ENCODE peak calls at places on chromosomes 11 and 22, in eight cellular contexts. Y is RWPE2; U is heart right ventricle; T is left lung; K is body of pancreas; A is gastroesophageal sphincter; R is activated naive CD8-positive, alpha-beta T cell treated with anti-CD3 and anti-CD28 coated beads, Interleukin-2, amount 10 ng/mL, durations not matched to agents 7 days and 5 days; D is SK-N-SH treated with all-trans-retinoic acid at 6 μM for 48 hours. Q is an unnamed sample.

GRCh38 chr11:110329441-110329840 is 33.0 kb upstream of the RDX start:
- ATAC-seq in Y (no peak), U (no peak), T (no peak), K (no peak), A (no peak), R (no peak), D (no peak), Q (no peak)

GRCh38 chr11:117073539-117073938 is 24.7 kb downstream of the SIK3 start:
- ATAC-seq in Y (no peak), U (no peak), T (no peak), K (no peak), A (no peak), R (no peak), D (no peak), Q (peak; percentile 56)

GRCh38 chr11:75896843-75897419 is 81.9 kb downstream of the UVRAG start:
- ATAC-seq in Y (peak; percentile 51), U (no peak), T (peak; percentile 72), K (peak; percentile 58), A (no peak), R (no peak), D (peak; percentile 62), Q (no peak)

GRCh38 chr22:39174498-39175120 is 22.1 kb upstream of the CBX7 start:
- ATAC-seq in Y (peak; percentile 46), U (peak; percentile 65), T (peak; percentile 72), K (peak; percentile 67), A (peak; percentile 64), R (peak; percentile 62), D (peak; percentile 65), Q (peak; percentile 33)

GRCh38 chr11:122758974-122759373 is 79.3 kb upstream of the CRTAM start:
- ATAC-seq in Y (peak; percentile 46), U (peak; percentile 43), T (no peak), K (no peak), A (no peak), R (no peak), D (no peak), Q (peak; percentile 77)

GRCh38 chr22:18111759-18112330 is 1.2 kb downstream of the TUBA8 start:
- ATAC-seq in Y (no peak), U (peak; percentile 58), T (no peak), K (no peak), A (no peak), R (no peak), D (no peak), Q (no peak)

GRCh38 chr22:37137131-37137530 is 12.6 kb downstream of the IL2RB start:
- ATAC-seq in Y (no peak), U (no peak), T (no peak), K (no peak), A (no peak), R (no peak), D (no peak), Q (no peak)

GRCh38 chr11:132028380-132029240 is 658.2 kb downstream of the NTM start:
- ATAC-seq in Y (no peak), U (no peak), T (peak; percentile 64), K (peak; percentile 68), A (peak; percentile 63), R (no peak), D (peak; percentile 65), Q (no peak)

GRCh38 chr11:3340025-3340424 is 38.9 kb downstream of the ZNF195 start:
- ATAC-seq in Y (peak; percentile 69), U (no peak), T (peak; percentile 37), K (no peak), A (no peak), R (no peak), D (peak; percentile 72), Q (no peak)

GRCh38 chr11:61339490-61339878 is 6.5 kb downstream of the TKFC start:
- ATAC-seq in Y (no peak), U (no peak), T (no peak), K (no peak), A (no peak), R (no peak), D (no peak), Q (no peak)

GRCh38 chr11:45237666-45238348 is 48.3 kb downstream of the SYT13 start:
- ATAC-seq in Y (no peak), U (peak; percentile 69), T (no peak), K (no peak), A (no peak), R (no peak), D (no peak), Q (no peak)

Q was measured in esophagus mucosa.